ENCODE peak calls at places on chromosomes 16 and 17, in four cellular contexts. One of them, this sample, is unnamed.

GRCh38 chr16:54283735-54284318 is 2.8 kb downstream of the IRX3 start:
- DNase-seq in fibroblast of lung: no peak
- DNase-seq in osteoblast: peak; percentile 92
- DNase-seq in neural progenitor cell: peak; percentile 39
- DNase-seq in this sample: no peak

GRCh38 chr16:29765167-29766032 is 12.7 kb upstream of the ZG16 start:
- DNase-seq in neural progenitor cell: no peak
- DNase-seq in fibroblast of lung: no peak
- DNase-seq in osteoblast: peak; percentile 32
- DNase-seq in this sample: no peak

GRCh38 chr17:27620721-27621120 is 10.3 kb upstream of the LGALS9 start:
- DNase-seq in osteoblast: no peak
- DNase-seq in fibroblast of lung: no peak
- DNase-seq in neural progenitor cell: no peak
- DNase-seq in this sample: no peak

GRCh38 chr16:86298166-86299131 is 211.9 kb upstream of the FOXF1 start:
- DNase-seq in neural progenitor cell: peak; percentile 7
- DNase-seq in osteoblast: no peak
- DNase-seq in fibroblast of lung: peak; percentile 51
- DNase-seq in this sample: no peak

GRCh38 chr17:69246726-69247375 is 18.2 kb upstream of the ABCA10 start:
- DNase-seq in neural progenitor cell: peak; percentile 60
- DNase-seq in osteoblast: no peak
- DNase-seq in fibroblast of lung: peak; percentile 36
- DNase-seq in this sample: no peak

GRCh38 chr16:3793161-3793576 is 75.8 kb upstream of the TRAP1 start:
- DNase-seq in fibroblast of lung: peak; percentile 24
- DNase-seq in neural progenitor cell: no peak
- DNase-seq in osteoblast: no peak
- DNase-seq in this sample: no peak

GRCh38 chr17:27218719-27219488 is 75.0 kb upstream of the WSB1 start:
- DNase-seq in neural progenitor cell: no peak
- DNase-seq in osteoblast: no peak
- DNase-seq in fibroblast of lung: no peak
- DNase-seq in this sample: no peak

GRCh38 chr17:8658800-8659199 is 28.3 kb upstream of the MYH10 start:
- DNase-seq in fibroblast of lung: no peak
- DNase-seq in neural progenitor cell: no peak
- DNase-seq in osteoblast: no peak
- DNase-seq in this sample: no peak

GRCh38 chr17:70369296-70369855 is 200.0 kb downstream of the KCNJ2 start:
- DNase-seq in neural progenitor cell: no peak
- DNase-seq in fibroblast of lung: peak; percentile 36
- DNase-seq in osteoblast: no peak
- DNase-seq in this sample: no peak

GRCh38 chr17:39283896-39284295 is 58.2 kb upstream of the STAC2 start:
- DNase-seq in neural progenitor cell: no peak
- DNase-seq in osteoblast: no peak
- DNase-seq in fibroblast of lung: no peak
- DNase-seq in this sample: no peak

GRCh38 chr16:31064882-31065461 is 9.1 kb downstream of the ZNF668 start:
- DNase-seq in osteoblast: peak; percentile 99
- DNase-seq in fibroblast of lung: peak; percentile 96
- DNase-seq in neural progenitor cell: peak; percentile 61
- DNase-seq in this sample: no peak

GRCh38 chr16:52649870-52650269 is 102.9 kb upstream of the TOX3 start:
- DNase-seq in fibroblast of lung: no peak
- DNase-seq in osteoblast: no peak
- DNase-seq in neural progenitor cell: peak; percentile 13
- DNase-seq in this sample: no peak

GRCh38 chr17:78397681-78398101 is 19.2 kb downstream of the PGS1 start:
- DNase-seq in osteoblast: peak; percentile 98
- DNase-seq in fibroblast of lung: peak; percentile 82
- DNase-seq in neural progenitor cell: no peak
- DNase-seq in this sample: no peak

GRCh38 chr16:21526923-21527807 is 72.2 kb upstream of the METTL9 start:
- DNase-seq in neural progenitor cell: peak; percentile 24
- DNase-seq in fibroblast of lung: no peak
- DNase-seq in osteoblast: peak; percentile 34
- DNase-seq in this sample: no peak

GRCh38 chr17:9937164-9937835 is 32.2 kb upstream of the RCVRN start:
- DNase-seq in osteoblast: peak; percentile 62
- DNase-seq in neural progenitor cell: no peak
- DNase-seq in fibroblast of lung: peak; percentile 45
- DNase-seq in this sample: no peak

GRCh38 chr16:69501956-69502457 is 63.8 kb upstream of the NFAT5 start:
- DNase-seq in osteoblast: no peak
- DNase-seq in fibroblast of lung: no peak
- DNase-seq in neural progenitor cell: no peak
- DNase-seq in this sample: no peak

GRCh38 chr17:73140531-73140930 is 24.3 kb upstream of the SSTR2 start:
- DNase-seq in fibroblast of lung: no peak
- DNase-seq in osteoblast: no peak
- DNase-seq in neural progenitor cell: no peak
- DNase-seq in this sample: no peak

GRCh38 chr17:72386619-72387237 is 265.9 kb downstream of the SOX9 start:
- DNase-seq in fibroblast of lung: no peak
- DNase-seq in osteoblast: peak; percentile 11
- DNase-seq in neural progenitor cell: no peak
- DNase-seq in this sample: no peak

GRCh38 chr16:57000271-57001025 is 11.1 kb downstream of the NLRC5 start:
- DNase-seq in neural progenitor cell: no peak
- DNase-seq in osteoblast: peak; percentile 95
- DNase-seq in fibroblast of lung: peak; percentile 96
- DNase-seq in this sample: no peak

GRCh38 chr17:48333034-48333491 is 97.0 kb downstream of the SKAP1 start:
- DNase-seq in fibroblast of lung: no peak
- DNase-seq in neural progenitor cell: no peak
- DNase-seq in osteoblast: no peak
- DNase-seq in this sample: no peak

GRCh38 chr17:48593126-48593829 is at the start of gene HOXB5:
- DNase-seq in neural progenitor cell: no peak
- DNase-seq in osteoblast: no peak
- DNase-seq in fibroblast of lung: peak; percentile 54
- DNase-seq in this sample: no peak

GRCh38 chr17:78484300-78485159 is 92.7 kb downstream of the DNAH17 start:
- DNase-seq in fibroblast of lung: no peak
- DNase-seq in osteoblast: peak; percentile 89
- DNase-seq in neural progenitor cell: peak; percentile 69
- DNase-seq in this sample: peak; percentile 39

GRCh38 chr17:74785096-74785980 is 9.2 kb upstream of the NAT9 start:
- DNase-seq in neural progenitor cell: no peak
- DNase-seq in osteoblast: peak; percentile 45
- DNase-seq in fibroblast of lung: no peak
- DNase-seq in this sample: no peak

GRCh38 chr17:81578038-81578441 is 25.9 kb upstream of the FAAP100 start:
- DNase-seq in fibroblast of lung: peak; percentile 77
- DNase-seq in osteoblast: no peak
- DNase-seq in neural progenitor cell: no peak
- DNase-seq in this sample: no peak

GRCh38 chr16:48014349-48015135 is 141.3 kb downstream of the ABCC12 start:
- DNase-seq in osteoblast: peak; percentile 81
- DNase-seq in fibroblast of lung: peak; percentile 89
- DNase-seq in neural progenitor cell: peak; percentile 52
- DNase-seq in this sample: no peak

GRCh38 chr17:4934173-4934979 is 2.3 kb downstream of the GP1BA start:
- DNase-seq in osteoblast: peak; percentile 95
- DNase-seq in neural progenitor cell: no peak
- DNase-seq in fibroblast of lung: peak; percentile 58
- DNase-seq in this sample: no peak

GRCh38 chr17:68777243-68777855 is 176.2 kb upstream of the FAM20A start:
- DNase-seq in neural progenitor cell: peak; percentile 65
- DNase-seq in fibroblast of lung: peak; percentile 39
- DNase-seq in osteoblast: peak; percentile 53
- DNase-seq in this sample: no peak

GRCh38 chr17:34656801-34657200 is 77.4 kb downstream of the TMEM132E start:
- DNase-seq in osteoblast: no peak
- DNase-seq in neural progenitor cell: no peak
- DNase-seq in fibroblast of lung: no peak
- DNase-seq in this sample: no peak

GRCh38 chr17:72116692-72117469 is 3.9 kb upstream of the SOX9 start:
- DNase-seq in fibroblast of lung: peak; percentile 64
- DNase-seq in osteoblast: peak; percentile 77
- DNase-seq in neural progenitor cell: peak; percentile 48
- DNase-seq in this sample: no peak

GRCh38 chr16:30953511-30954124 is 3.9 kb upstream of the SETD1A start:
- DNase-seq in fibroblast of lung: peak; percentile 67
- DNase-seq in neural progenitor cell: peak; percentile 97
- DNase-seq in osteoblast: peak; percentile 94
- DNase-seq in this sample: peak; percentile 33

GRCh38 chr17:77329741-77330531 is 189.2 kb downstream of the SEC14L1 start:
- DNase-seq in neural progenitor cell: no peak
- DNase-seq in fibroblast of lung: no peak
- DNase-seq in osteoblast: peak; percentile 59
- DNase-seq in this sample: no peak

GRCh38 chr17:77330602-77331081 is 189.9 kb downstream of the SEC14L1 start:
- DNase-seq in fibroblast of lung: no peak
- DNase-seq in neural progenitor cell: no peak
- DNase-seq in osteoblast: peak; percentile 4
- DNase-seq in this sample: no peak

GRCh38 chr17:77327181-77327565 is 186.4 kb downstream of the SEC14L1 start:
- DNase-seq in fibroblast of lung: no peak
- DNase-seq in neural progenitor cell: no peak
- DNase-seq in osteoblast: peak; percentile 32
- DNase-seq in this sample: no peak

GRCh38 chr17:77327566-77328463 is 187.0 kb downstream of the SEC14L1 start:
- DNase-seq in fibroblast of lung: no peak
- DNase-seq in neural progenitor cell: no peak
- DNase-seq in osteoblast: peak; percentile 37
- DNase-seq in this sample: no peak

DNA sequence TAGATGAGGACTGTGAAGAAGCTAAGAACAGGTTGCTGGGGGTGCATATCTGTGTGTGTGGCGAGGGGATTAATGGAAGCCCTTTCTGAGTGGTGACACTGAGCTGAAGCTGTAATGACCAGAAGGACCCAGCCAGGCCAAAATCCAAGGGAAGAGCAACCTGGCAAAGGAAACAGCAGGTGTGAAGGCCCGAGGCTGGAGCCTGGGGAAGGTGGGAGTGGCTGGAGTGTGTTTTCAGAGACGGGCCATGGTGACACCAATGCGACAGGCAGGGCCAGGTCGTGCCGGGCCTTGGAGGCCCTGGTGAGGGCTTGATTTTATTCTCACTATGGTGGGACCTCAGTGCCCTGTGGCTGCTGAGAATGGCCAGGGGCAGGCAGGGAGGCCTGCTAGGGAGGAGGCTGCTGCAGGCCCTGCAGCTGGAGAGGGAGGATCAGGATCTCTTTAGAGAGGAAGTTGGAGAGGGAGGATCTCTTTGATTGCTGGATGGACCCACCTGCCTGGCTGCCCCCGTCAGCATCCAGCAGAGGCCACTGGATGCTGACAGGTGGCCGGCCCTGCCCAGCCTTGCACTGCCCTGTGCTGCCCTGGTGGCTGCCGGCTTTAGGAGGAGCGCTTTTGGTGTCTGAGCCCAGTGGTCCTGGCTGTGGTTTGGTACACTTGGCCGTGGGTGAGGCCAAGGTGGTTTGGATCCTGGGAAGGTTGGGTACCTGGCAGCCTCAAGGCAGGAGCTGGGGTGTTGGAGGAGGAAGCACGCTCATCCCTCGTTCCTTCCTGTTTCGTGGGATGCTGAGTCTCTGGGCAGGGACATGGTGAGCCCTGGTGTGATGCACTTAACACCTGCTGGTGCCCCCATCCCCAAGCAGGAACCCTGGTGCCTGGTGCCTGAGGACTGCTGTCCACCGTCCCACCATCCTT is 188.3 kb downstream of the SEC14L1 start:
- DNase-seq in neural progenitor cell: no peak
- DNase-seq in osteoblast: peak; percentile 37
- DNase-seq in fibroblast of lung: no peak
- DNase-seq in this sample: no peak
- H3K4me1 ChIP-seq in neural progenitor cell: no peaks in the 10 kb centered on the region
- H3K4me1 ChIP-seq in osteoblast: peaks cover 36% of the 10 kb centered on the region
- H3K4me1 ChIP-seq in fibroblast of lung: peaks cover 28% of the 10 kb centered on the region
- H3K4me1 ChIP-seq in this sample: peaks cover 53% of the 10 kb centered on the region

DNA sequence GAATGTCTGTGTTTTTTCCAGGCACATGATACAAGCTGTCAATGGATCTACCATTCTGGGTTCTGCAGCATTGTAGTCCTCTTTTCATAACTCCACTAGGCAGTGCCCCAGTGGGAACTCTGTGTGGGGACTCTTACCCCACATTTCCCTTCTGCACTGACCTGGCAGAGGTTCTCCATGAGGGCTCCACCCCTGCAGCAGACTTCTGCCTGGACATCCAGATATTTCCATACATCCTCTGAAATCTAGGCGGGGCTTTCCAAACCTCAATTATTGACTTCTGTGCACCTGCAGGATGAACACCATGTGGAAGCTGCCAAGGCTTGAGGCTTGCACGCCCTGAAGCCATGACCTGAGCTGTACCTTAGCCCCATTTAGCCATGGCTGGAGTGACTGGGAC is 56.0 kb downstream of the ACSM2A start:
- DNase-seq in osteoblast: no peak
- DNase-seq in neural progenitor cell: no peak
- DNase-seq in fibroblast of lung: no peak
- DNase-seq in this sample: no peak
- H3K9me3 ChIP-seq in osteoblast: no peaks in the 10 kb centered on the region
- H3K9me3 ChIP-seq in neural progenitor cell: peaks cover 14% of the 10 kb centered on the region
- H3K9me3 ChIP-seq in fibroblast of lung: no peaks in the 10 kb centered on the region
- H3K9me3 ChIP-seq in this sample: no peaks in the 10 kb centered on the region

GRCh38 chr17:50381260-50381815 is 8.3 kb downstream of the EME1 start:
- DNase-seq in fibroblast of lung: no peak
- DNase-seq in osteoblast: no peak
- DNase-seq in neural progenitor cell: no peak
- DNase-seq in this sample: no peak
- H3K36me3 ChIP-seq in fibroblast of lung: peaks cover 33% of the 10 kb centered on the region
- H3K36me3 ChIP-seq in osteoblast: peaks cover 67% of the 10 kb centered on the region
- H3K36me3 ChIP-seq in neural progenitor cell: no peaks in the 10 kb centered on the region
- H3K36me3 ChIP-seq in this sample: peaks cover 50% of the 10 kb centered on the region

GRCh38 chr16:14334366-14335105 is 263.4 kb downstream of the MRTFB start:
- DNase-seq in neural progenitor cell: no peak
- DNase-seq in osteoblast: peak; percentile 49
- DNase-seq in fibroblast of lung: no peak
- DNase-seq in this sample: no peak

GRCh38 chr16:14331020-14331419 is 259.9 kb downstream of the MRTFB start:
- DNase-seq in osteoblast: peak; percentile 38
- DNase-seq in fibroblast of lung: no peak
- DNase-seq in neural progenitor cell: no peak
- DNase-seq in this sample: no peak

GRCh38 chr16:14335297-14335696 is 264.2 kb downstream of the MRTFB start:
- DNase-seq in fibroblast of lung: no peak
- DNase-seq in neural progenitor cell: no peak
- DNase-seq in osteoblast: peak; percentile 56
- DNase-seq in this sample: no peak

GRCh38 chr16:14329727-14330363 is 258.7 kb downstream of the MRTFB start:
- DNase-seq in fibroblast of lung: no peak
- DNase-seq in osteoblast: no peak
- DNase-seq in neural progenitor cell: no peak
- DNase-seq in this sample: no peak

GRCh38 chr16:14333361-14333760 is 262.2 kb downstream of the MRTFB start:
- DNase-seq in osteoblast: no peak
- DNase-seq in neural progenitor cell: no peak
- DNase-seq in fibroblast of lung: no peak
- DNase-seq in this sample: no peak
- H3K4me1 ChIP-seq in osteoblast: peaks cover 11% of the 10 kb centered on the region
- H3K4me1 ChIP-seq in neural progenitor cell: no peaks in the 10 kb centered on the region
- H3K4me1 ChIP-seq in fibroblast of lung: no peaks in the 10 kb centered on the region
- H3K4me1 ChIP-seq in this sample: no peaks in the 10 kb centered on the region

This sample was measured in effector memory CD4-positive, alpha-beta T cell.